ENCODE peak calls at places on chromosomes 6 and 20, in four cellular contexts. R is neuronal stem cell, M is mesendoderm, N is H9. G is an unnamed sample.

GRCh38 chr6:148866657-148867268 is 119.9 kb downstream of the UST start:
- DNase-seq in N (no peak), M (no peak), R (no peak), G (no peak)

GRCh38 chr6:81777586-81778268 is 25.2 kb upstream of the TENT5A start:
- DNase-seq in R (no peak), N (no peak), M (no peak), G (no peak)

GRCh38 chr20:1272368-1273155 is 6.5 kb downstream of the SNPH start:
- DNase-seq in R (no peak), M (no peak), N (no peak), G (no peak)

GRCh38 chr20:1761116-1761515 is 103.5 kb upstream of the SIRPG start:
- DNase-seq in M (peak), N (no peak), R (no peak), G (peak)

GRCh38 chr6:108621117-108621516 is 60.4 kb downstream of the FOXO3 start:
- DNase-seq in N (no peak), M (peak), R (no peak), G (peak)

GRCh38 chr20:31569163-31570020 is 35.7 kb upstream of the ID1 start:
- DNase-seq in M (peak), N (peak), R (no peak), G (peak)

GRCh38 chr6:108302371-108302770 is 7.5 kb downstream of the AFG1L start:
- DNase-seq in N (no peak), R (no peak), M (no peak), G (no peak)

GRCh38 chr6:119521251-119521650 is 171.7 kb upstream of the MAN1A1 start:
- DNase-seq in N (no peak), M (no peak), R (no peak), G (no peak)

GRCh38 chr6:144334150-144334708 is 49.1 kb downstream of the UTRN start:
- DNase-seq in R (no peak), N (no peak), M (no peak), G (no peak)

GRCh38 chr6:170276369-170277057 is 14.4 kb downstream of the DLL1 start:
- DNase-seq in M (no peak), N (no peak), R (no peak), G (no peak)

GRCh38 chr20:46914789-46915359 is 20.2 kb downstream of the EYA2 start:
- DNase-seq in N (no peak), R (no peak), M (no peak), G (peak)

GRCh38 chr6:21595951-21596378 is 2.4 kb downstream of the SOX4 start:
- DNase-seq in M (peak), R (no peak), N (no peak), G (no peak)

GRCh38 chr20:57901526-57901925 is 191.7 kb upstream of the PMEPA1 start:
- DNase-seq in R (no peak), M (no peak), N (no peak), G (no peak)

GRCh38 chr20:34302312-34302722 is 838 bp downstream of the AHCY start:
- DNase-seq in M (no peak), N (no peak), R (no peak), G (peak)

GRCh38 chr20:5845686-5846651 is 95.8 kb downstream of the SHLD1 start:
- DNase-seq in N (no peak), M (peak), R (no peak), G (peak)

GRCh38 chr20:44095831-44096230 is 91.2 kb downstream of the JPH2 start:
- DNase-seq in M (no peak), R (no peak), N (no peak), G (no peak)

GRCh38 chr6:27505209-27506027 is 32.5 kb upstream of the ZNF184 start:
- DNase-seq in R (peak), N (peak), M (peak), G (peak)

GRCh38 chr20:51532577-51533191 is 9.8 kb downstream of the NFATC2 start:
- DNase-seq in R (no peak), M (no peak), N (no peak), G (peak)

GRCh38 chr20:19275630-19276071 is 63.2 kb downstream of the SLC24A3 start:
- DNase-seq in N (no peak), M (no peak), R (no peak), G (no peak)

GRCh38 chr6:118933855-118934460 is 1.0 kb downstream of the MCM9 start:
- DNase-seq in N (no peak), M (no peak), R (no peak), G (no peak)

GRCh38 chr6:31851485-31851832 is 11.2 kb downstream of the NEU1 start:
- DNase-seq in R (no peak), M (no peak), N (no peak), G (peak)

GRCh38 chr20:52783769-52784168 is 188.4 kb upstream of the TSHZ2 start:
- DNase-seq in M (peak), N (peak), R (no peak), G (no peak)

GRCh38 chr6:150683320-150683719 is 83.6 kb downstream of the PLEKHG1 start:
- DNase-seq in M (no peak), R (no peak), N (no peak), G (no peak)

GRCh38 chr6:6790891-6791290 is 202.4 kb downstream of the LY86 start:
- DNase-seq in R (no peak), N (no peak), M (no peak), G (peak)

GRCh38 chr20:56195946-56196345 is 52.6 kb upstream of the MC3R start:
- DNase-seq in R (no peak), M (no peak), N (no peak), G (no peak)

GRCh38 chr6:12484519-12484918 is 194.4 kb downstream of the EDN1 start:
- DNase-seq in M (no peak), N (no peak), R (no peak), G (no peak)

GRCh38 chr6:87274660-87275273 is 47.6 kb upstream of the SMIM8 start:
- DNase-seq in R (no peak), N (no peak), M (no peak), G (peak)

GRCh38 chr6:63214816-63215215 is 3.5 kb downstream of the FKBP1C start:
- DNase-seq in R (no peak), N (no peak), M (no peak), G (no peak)

GRCh38 chr6:31175961-31176360 is 5.5 kb upstream of the POU5F1 start:
- DNase-seq in R (no peak), N (no peak), M (peak), G (peak)

GRCh38 chr6:53359843-53360834 is 11.4 kb upstream of the ELOVL5 start:
- DNase-seq in N (no peak), R (no peak), M (peak), G (peak)

GRCh38 chr6:120774275-120774674 is 560.0 kb downstream of the TBC1D32 start:
- DNase-seq in R (no peak), N (no peak), M (peak), G (no peak)

GRCh38 chr6:92337571-92337970 is 1081.8 kb downstream of the EPHA7 start:
- DNase-seq in N (no peak), R (no peak), M (no peak), G (no peak)

GRCh38 chr20:53524589-53525311 is 68.9 kb downstream of the ZNF217 start:
- DNase-seq in M (no peak), R (no peak), N (no peak), G (no peak)

GRCh38 chr6:12384417-12384912 is 94.3 kb downstream of the EDN1 start:
- DNase-seq in M (no peak), N (no peak), R (no peak), G (no peak)

DNA sequence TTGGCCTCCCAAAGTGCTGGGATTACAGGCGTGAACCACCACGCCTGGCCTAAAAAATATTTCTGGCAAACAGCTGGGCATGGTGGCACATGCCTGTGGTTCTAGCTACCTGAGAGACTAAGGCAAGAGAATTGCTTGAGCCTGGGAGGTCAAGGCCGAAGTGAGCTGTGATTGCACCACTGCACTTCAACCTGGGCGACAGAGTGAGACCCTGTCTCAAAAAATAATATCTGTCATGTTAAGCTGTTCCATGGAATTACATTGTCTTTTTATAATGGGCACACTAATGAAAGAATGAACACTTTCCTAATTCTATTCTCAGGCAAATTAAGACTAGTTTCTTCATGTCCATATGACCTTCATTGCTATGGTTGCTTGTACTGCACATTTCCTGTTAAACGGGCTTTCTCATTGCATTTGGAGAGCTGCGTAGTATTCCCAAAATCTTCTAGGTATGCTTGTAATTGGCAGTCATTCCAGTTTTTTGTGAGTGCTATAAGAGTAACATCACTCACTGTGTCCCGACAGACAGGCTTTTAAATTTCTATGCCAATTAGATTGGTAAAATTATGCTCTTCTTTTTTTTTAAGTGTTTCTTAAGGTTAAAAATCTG is 12.1 kb downstream of the AMD1 start:
- DNase-seq in M (no peak), N (no peak), R (no peak), G (no peak)
- H3K4ac ChIP-seq in M (no peak), N (no peak), R (no peak), G (no peak)

GRCh38 chr20:17589161-17589834 is 19.4 kb downstream of the DSTN start:
- DNase-seq in N (no peak), R (no peak), M (no peak), G (no peak)
- H3K4ac ChIP-seq in N (no peak), R (no peak), M (no peak), G (no peak)

DNA sequence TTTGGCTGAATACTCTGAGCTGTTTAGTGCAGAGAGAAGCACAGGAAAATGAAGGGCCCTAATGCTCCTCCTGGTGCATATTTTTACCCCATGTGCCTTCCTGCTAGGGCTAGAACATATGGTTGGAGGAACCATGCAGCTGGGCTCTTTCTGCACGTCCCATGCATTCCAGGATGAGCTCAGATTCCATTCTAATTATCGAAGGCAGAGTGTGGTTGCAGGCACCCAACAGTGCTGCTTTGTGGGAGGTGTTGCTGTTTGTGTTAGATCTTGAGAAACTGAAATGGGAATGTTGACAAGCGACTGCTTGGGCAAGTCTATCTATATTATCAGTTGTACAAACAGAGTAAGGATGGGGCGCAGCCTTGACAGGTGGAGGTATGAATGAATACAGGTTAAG is 419.5 kb downstream of the DHX35 start:
- DNase-seq in N (no peak), M (peak), R (peak), G (no peak)
- H3K4ac ChIP-seq in N (no peak), M (no peak), R (no peak), G (no peak)

DNA sequence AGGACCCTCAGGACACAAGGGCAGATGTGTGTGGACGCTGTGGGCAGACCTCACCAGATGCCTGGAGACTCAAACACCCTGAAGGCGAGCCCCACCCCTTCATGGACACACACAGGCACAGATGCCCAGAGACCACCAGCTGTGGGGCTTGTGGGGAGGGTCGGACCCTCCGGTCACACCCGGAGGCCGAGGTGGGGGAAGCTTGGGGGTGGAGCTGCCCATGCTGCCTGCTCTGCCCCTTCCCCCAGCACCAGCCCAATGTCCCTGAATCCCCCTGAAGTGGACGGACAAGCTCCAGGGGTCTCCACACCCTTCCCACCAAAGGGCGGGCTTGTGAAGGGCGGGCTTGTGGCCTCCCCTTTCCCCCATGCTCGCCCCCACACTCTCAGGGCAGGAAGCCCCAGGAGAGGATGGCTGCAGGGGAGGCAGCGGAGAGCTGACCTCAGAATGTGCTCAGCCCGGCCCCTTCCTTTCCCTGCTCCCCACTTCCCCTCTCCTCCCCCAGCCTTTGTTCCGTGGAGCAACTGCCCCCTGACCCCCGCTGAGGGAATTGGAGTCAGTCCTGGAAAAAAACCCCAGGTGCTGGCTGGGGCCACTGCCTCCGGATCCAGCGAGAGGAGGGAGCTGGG is 13.8 kb upstream of the ABHD16B start:
- DNase-seq in R (no peak), M (peak), N (peak), G (no peak)
- H3K4ac ChIP-seq in R (peak), M (peak), N (no peak), G (peak)

GRCh38 chr6:39821739-39822532 is 29.8 kb downstream of the DAAM2 start:
- DNase-seq in N (no peak), M (no peak), R (no peak), G (no peak)

GRCh38 chr6:39820553-39820952 is 28.4 kb downstream of the DAAM2 start:
- DNase-seq in M (no peak), R (no peak), N (no peak), G (no peak)

GRCh38 chr6:39824030-39824926 is 32.1 kb downstream of the DAAM2 start:
- DNase-seq in R (no peak), N (peak), M (peak), G (no peak)

GRCh38 chr6:39821014-39821738 is 29.0 kb downstream of the DAAM2 start:
- DNase-seq in R (no peak), M (peak), N (no peak), G (no peak)

GRCh38 chr6:39823187-39823815 is 31.1 kb downstream of the DAAM2 start:
- DNase-seq in M (no peak), R (no peak), N (no peak), G (no peak)
- H3K4ac ChIP-seq in M (no peak), R (no peak), N (no peak), G (no peak)

GRCh38 chr6:41779793-41780622 is at the start of gene FRS3:
- DNase-seq in R (peak), M (peak), N (peak), G (peak)

GRCh38 chr6:41777886-41778285 is 1.8 kb downstream of the FRS3 start:
- DNase-seq in R (no peak), N (no peak), M (no peak), G (no peak)

GRCh38 chr6:41780623-41781301 is at the start of gene PRICKLE4:
- DNase-seq in M (peak), R (peak), N (no peak), G (no peak)

GRCh38 chr6:41778895-41779294 is 805 bp downstream of the FRS3 start:
- DNase-seq in M (no peak), R (no peak), N (no peak), G (no peak)

DNA sequence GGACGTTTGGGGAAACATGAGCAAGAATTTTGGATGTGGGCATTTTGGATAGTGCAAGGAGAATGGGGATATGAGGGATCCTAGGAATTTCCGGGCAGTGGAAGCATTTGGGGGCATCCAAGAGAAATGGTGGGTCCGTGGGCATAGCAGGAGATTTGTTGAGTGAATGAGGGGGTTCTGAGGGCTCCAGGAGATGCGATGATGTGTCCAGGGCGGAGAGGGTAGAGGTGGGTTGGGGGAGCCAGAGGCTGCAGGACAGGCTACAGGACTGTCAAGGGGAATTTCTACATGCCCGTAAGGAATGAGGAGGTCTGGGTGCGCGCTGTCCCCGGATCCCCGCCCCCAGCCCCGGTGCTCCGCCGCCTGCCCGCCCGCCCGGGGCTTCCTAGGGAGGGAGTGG is 364 bp downstream of the FRS3 start:
- DNase-seq in R (no peak), N (no peak), M (peak), G (no peak)
- H3K4ac ChIP-seq in R (no peak), N (no peak), M (no peak), G (peak)

G was measured in IMR-90.